ENCODE peak calls at places on chromosomes 7 and 10, in ten cellular contexts. One of them, this sample, is unnamed.
A peak's percentile ranks its signal among the peaks of the same experiment; 100 is the strongest.

GRCh38 chr7:128790297-128791037 is 1.3 kb upstream of the CCDC136 start:
- DNase-seq in fibroblast of lung: no peak
- DNase-seq in lower lobe of right lung: no peak
- DNase-seq in body of pancreas: no peak
- DNase-seq in heart left ventricle: no peak
- DNase-seq in HepG2: no peak
- DNase-seq in CD8-positive, alpha-beta T cell: no peak
- DNase-seq in psoas muscle: no peak
- DNase-seq in esophagus squamous epithelium: no peak
- DNase-seq in heart right ventricle: no peak
- DNase-seq in this sample: no peak

GRCh38 chr7:132575987-132576722 is at the start of gene PLXNA4:
- DNase-seq in heart left ventricle: no peak
- DNase-seq in psoas muscle: no peak
- DNase-seq in esophagus squamous epithelium: no peak
- DNase-seq in CD8-positive, alpha-beta T cell: no peak
- DNase-seq in HepG2: no peak
- DNase-seq in body of pancreas: no peak
- DNase-seq in lower lobe of right lung: no peak
- DNase-seq in heart right ventricle: no peak
- DNase-seq in fibroblast of lung: peak; percentile 26
- DNase-seq in this sample: no peak

GRCh38 chr10:133308431-133309110 is at the start of the genes TUBGCP2 and ZNF511:
- DNase-seq in heart right ventricle: peak; percentile 88
- DNase-seq in fibroblast of lung: peak; percentile 82
- DNase-seq in esophagus squamous epithelium: no peak
- DNase-seq in HepG2: peak; percentile 55
- DNase-seq in psoas muscle: peak; percentile 91
- DNase-seq in body of pancreas: peak; percentile 88
- DNase-seq in CD8-positive, alpha-beta T cell: peak; percentile 86
- DNase-seq in lower lobe of right lung: peak; percentile 90
- DNase-seq in heart left ventricle: peak; percentile 96
- DNase-seq in this sample: peak; percentile 85

GRCh38 chr10:74432841-74433594 is 282.0 kb downstream of the ADK start:
- DNase-seq in psoas muscle: no peak
- DNase-seq in heart right ventricle: no peak
- DNase-seq in fibroblast of lung: peak; percentile 79
- DNase-seq in esophagus squamous epithelium: no peak
- DNase-seq in lower lobe of right lung: no peak
- DNase-seq in CD8-positive, alpha-beta T cell: no peak
- DNase-seq in body of pancreas: no peak
- DNase-seq in heart left ventricle: no peak
- DNase-seq in HepG2: no peak
- DNase-seq in this sample: no peak

GRCh38 chr7:95527033-95527775 is 41.5 kb downstream of the ASB4 start:
- DNase-seq in heart right ventricle: peak; percentile 65
- DNase-seq in HepG2: peak; percentile 58
- DNase-seq in heart left ventricle: no peak
- DNase-seq in fibroblast of lung: peak; percentile 29
- DNase-seq in body of pancreas: peak; percentile 54
- DNase-seq in psoas muscle: no peak
- DNase-seq in CD8-positive, alpha-beta T cell: no peak
- DNase-seq in lower lobe of right lung: no peak
- DNase-seq in esophagus squamous epithelium: no peak
- DNase-seq in this sample: peak; percentile 42

GRCh38 chr7:151990567-151990966 is 34.3 kb downstream of the GALNTL5 start:
- DNase-seq in fibroblast of lung: peak; percentile 39
- DNase-seq in heart left ventricle: no peak
- DNase-seq in esophagus squamous epithelium: no peak
- DNase-seq in CD8-positive, alpha-beta T cell: no peak
- DNase-seq in psoas muscle: no peak
- DNase-seq in lower lobe of right lung: no peak
- DNase-seq in HepG2: no peak
- DNase-seq in body of pancreas: no peak
- DNase-seq in heart right ventricle: no peak
- DNase-seq in this sample: no peak

GRCh38 chr7:116696707-116697106 is 24.7 kb downstream of the MET start:
- DNase-seq in heart left ventricle: no peak
- DNase-seq in HepG2: no peak
- DNase-seq in heart right ventricle: no peak
- DNase-seq in CD8-positive, alpha-beta T cell: no peak
- DNase-seq in psoas muscle: no peak
- DNase-seq in esophagus squamous epithelium: no peak
- DNase-seq in body of pancreas: no peak
- DNase-seq in lower lobe of right lung: no peak
- DNase-seq in fibroblast of lung: no peak
- DNase-seq in this sample: no peak

GRCh38 chr10:14532473-14533251 is 201.9 kb upstream of the FRMD4A start:
- DNase-seq in heart right ventricle: no peak
- DNase-seq in body of pancreas: peak; percentile 83
- DNase-seq in CD8-positive, alpha-beta T cell: no peak
- DNase-seq in heart left ventricle: no peak
- DNase-seq in HepG2: peak; percentile 95
- DNase-seq in esophagus squamous epithelium: no peak
- DNase-seq in psoas muscle: no peak
- DNase-seq in lower lobe of right lung: no peak
- DNase-seq in fibroblast of lung: peak; percentile 51
- DNase-seq in this sample: no peak

GRCh38 chr10:102109166-102110116 is 10.7 kb downstream of the LDB1 start:
- DNase-seq in lower lobe of right lung: no peak
- DNase-seq in CD8-positive, alpha-beta T cell: no peak
- DNase-seq in esophagus squamous epithelium: no peak
- DNase-seq in HepG2: no peak
- DNase-seq in body of pancreas: no peak
- DNase-seq in heart right ventricle: no peak
- DNase-seq in fibroblast of lung: no peak
- DNase-seq in heart left ventricle: no peak
- DNase-seq in psoas muscle: no peak
- DNase-seq in this sample: no peak

GRCh38 chr7:5796076-5796475 is 14.6 kb upstream of the RNF216 start:
- DNase-seq in esophagus squamous epithelium: no peak
- DNase-seq in lower lobe of right lung: no peak
- DNase-seq in CD8-positive, alpha-beta T cell: no peak
- DNase-seq in fibroblast of lung: no peak
- DNase-seq in body of pancreas: no peak
- DNase-seq in HepG2: no peak
- DNase-seq in heart left ventricle: no peak
- DNase-seq in heart right ventricle: no peak
- DNase-seq in psoas muscle: no peak
- DNase-seq in this sample: no peak

GRCh38 chr7:127629268-127629854 is 11.4 kb upstream of the PAX4 start:
- DNase-seq in heart right ventricle: no peak
- DNase-seq in body of pancreas: peak; percentile 78
- DNase-seq in CD8-positive, alpha-beta T cell: peak; percentile 12
- DNase-seq in HepG2: peak; percentile 33
- DNase-seq in heart left ventricle: no peak
- DNase-seq in esophagus squamous epithelium: no peak
- DNase-seq in psoas muscle: no peak
- DNase-seq in lower lobe of right lung: no peak
- DNase-seq in fibroblast of lung: no peak
- DNase-seq in this sample: no peak

GRCh38 chr10:5588080-5588453 is 63.3 kb downstream of the CALML3 start:
- DNase-seq in HepG2: no peak
- DNase-seq in heart left ventricle: no peak
- DNase-seq in body of pancreas: no peak
- DNase-seq in psoas muscle: no peak
- DNase-seq in heart right ventricle: no peak
- DNase-seq in CD8-positive, alpha-beta T cell: no peak
- DNase-seq in lower lobe of right lung: no peak
- DNase-seq in esophagus squamous epithelium: no peak
- DNase-seq in fibroblast of lung: no peak
- DNase-seq in this sample: no peak

GRCh38 chr7:137966636-137967142 is 35.2 kb downstream of the CREB3L2 start:
- DNase-seq in heart left ventricle: no peak
- DNase-seq in psoas muscle: no peak
- DNase-seq in heart right ventricle: no peak
- DNase-seq in body of pancreas: no peak
- DNase-seq in CD8-positive, alpha-beta T cell: no peak
- DNase-seq in fibroblast of lung: no peak
- DNase-seq in lower lobe of right lung: no peak
- DNase-seq in HepG2: no peak
- DNase-seq in esophagus squamous epithelium: no peak
- DNase-seq in this sample: no peak

GRCh38 chr10:88157981-88158465 is 294.6 kb downstream of the PTEN start:
- DNase-seq in heart left ventricle: no peak
- DNase-seq in lower lobe of right lung: no peak
- DNase-seq in fibroblast of lung: peak; percentile 95
- DNase-seq in esophagus squamous epithelium: no peak
- DNase-seq in body of pancreas: no peak
- DNase-seq in HepG2: no peak
- DNase-seq in psoas muscle: no peak
- DNase-seq in heart right ventricle: no peak
- DNase-seq in CD8-positive, alpha-beta T cell: no peak
- DNase-seq in this sample: no peak

GRCh38 chr10:11080564-11080984 is 62.9 kb downstream of the CELF2 start:
- DNase-seq in CD8-positive, alpha-beta T cell: no peak
- DNase-seq in heart left ventricle: no peak
- DNase-seq in HepG2: no peak
- DNase-seq in lower lobe of right lung: no peak
- DNase-seq in fibroblast of lung: no peak
- DNase-seq in heart right ventricle: no peak
- DNase-seq in psoas muscle: no peak
- DNase-seq in body of pancreas: no peak
- DNase-seq in esophagus squamous epithelium: no peak
- DNase-seq in this sample: no peak

GRCh38 chr10:18312385-18313145 is 172.3 kb downstream of the CACNB2 start:
- DNase-seq in fibroblast of lung: peak; percentile 48
- DNase-seq in body of pancreas: no peak
- DNase-seq in CD8-positive, alpha-beta T cell: no peak
- DNase-seq in HepG2: peak; percentile 49
- DNase-seq in heart left ventricle: no peak
- DNase-seq in heart right ventricle: peak; percentile 29
- DNase-seq in psoas muscle: no peak
- DNase-seq in lower lobe of right lung: no peak
- DNase-seq in esophagus squamous epithelium: no peak
- DNase-seq in this sample: no peak

GRCh38 chr10:70977621-70978020 is 89.3 kb upstream of the PCBD1 start:
- DNase-seq in HepG2: no peak
- DNase-seq in body of pancreas: no peak
- DNase-seq in psoas muscle: no peak
- DNase-seq in heart left ventricle: no peak
- DNase-seq in heart right ventricle: no peak
- DNase-seq in fibroblast of lung: no peak
- DNase-seq in lower lobe of right lung: no peak
- DNase-seq in CD8-positive, alpha-beta T cell: no peak
- DNase-seq in esophagus squamous epithelium: no peak
- DNase-seq in this sample: no peak

GRCh38 chr7:127478040-127478386 is 85.5 kb upstream of the ZNF800 start:
- DNase-seq in lower lobe of right lung: no peak
- DNase-seq in heart left ventricle: no peak
- DNase-seq in heart right ventricle: no peak
- DNase-seq in fibroblast of lung: no peak
- DNase-seq in body of pancreas: no peak
- DNase-seq in esophagus squamous epithelium: no peak
- DNase-seq in HepG2: no peak
- DNase-seq in CD8-positive, alpha-beta T cell: no peak
- DNase-seq in psoas muscle: no peak
- DNase-seq in this sample: no peak

GRCh38 chr7:81882086-81882485 is 112.2 kb upstream of the HGF start:
- DNase-seq in psoas muscle: no peak
- DNase-seq in CD8-positive, alpha-beta T cell: no peak
- DNase-seq in HepG2: no peak
- DNase-seq in esophagus squamous epithelium: no peak
- DNase-seq in fibroblast of lung: peak; percentile 50
- DNase-seq in body of pancreas: no peak
- DNase-seq in heart right ventricle: no peak
- DNase-seq in lower lobe of right lung: no peak
- DNase-seq in heart left ventricle: no peak
- DNase-seq in this sample: no peak

GRCh38 chr10:33237736-33238624 is 96.5 kb downstream of the NRP1 start:
- DNase-seq in esophagus squamous epithelium: no peak
- DNase-seq in lower lobe of right lung: no peak
- DNase-seq in psoas muscle: no peak
- DNase-seq in heart right ventricle: no peak
- DNase-seq in CD8-positive, alpha-beta T cell: no peak
- DNase-seq in body of pancreas: no peak
- DNase-seq in heart left ventricle: no peak
- DNase-seq in fibroblast of lung: peak; percentile 100
- DNase-seq in HepG2: peak; percentile 75
- DNase-seq in this sample: peak; percentile 56
- H3K27ac ChIP-seq in esophagus squamous epithelium: no peak overlapping the region
- H3K27ac ChIP-seq in lower lobe of right lung: no peak overlapping the region
- H3K27ac ChIP-seq in psoas muscle: peak overlapping the region; percentile 8
- H3K27ac ChIP-seq in heart right ventricle: no peak overlapping the region
- H3K27ac ChIP-seq in CD8-positive, alpha-beta T cell: no peak overlapping the region
- H3K27ac ChIP-seq in body of pancreas: no peak overlapping the region
- H3K27ac ChIP-seq in heart left ventricle: no peak overlapping the region
- H3K27ac ChIP-seq in fibroblast of lung: peak overlapping the region; percentile 71
- H3K27ac ChIP-seq in HepG2: no peak overlapping the region
- H3K27ac ChIP-seq in this sample: peak overlapping the region; percentile 40

GRCh38 chr7:157362729-157363128 is 25.9 kb downstream of the DNAJB6 start:
- DNase-seq in psoas muscle: no peak
- DNase-seq in lower lobe of right lung: no peak
- DNase-seq in HepG2: no peak
- DNase-seq in body of pancreas: no peak
- DNase-seq in heart left ventricle: no peak
- DNase-seq in CD8-positive, alpha-beta T cell: no peak
- DNase-seq in esophagus squamous epithelium: no peak
- DNase-seq in heart right ventricle: no peak
- DNase-seq in fibroblast of lung: no peak
- DNase-seq in this sample: no peak
- H3K36me3 ChIP-seq in psoas muscle: peaks cover 88% of the 10 kb centered on the region
- H3K36me3 ChIP-seq in lower lobe of right lung: peaks cover 94% of the 10 kb centered on the region
- H3K36me3 ChIP-seq in HepG2: peaks cover 26% of the 10 kb centered on the region
- H3K36me3 ChIP-seq in body of pancreas: peaks cover 22% of the 10 kb centered on the region
- H3K36me3 ChIP-seq in heart left ventricle: peaks cover 93% of the 10 kb centered on the region
- H3K36me3 ChIP-seq in CD8-positive, alpha-beta T cell: peaks cover 71% of the 10 kb centered on the region
- H3K36me3 ChIP-seq in esophagus squamous epithelium: peaks cover 96% of the 10 kb centered on the region
- H3K36me3 ChIP-seq in heart right ventricle: peaks cover 94% of the 10 kb centered on the region
- H3K36me3 ChIP-seq in fibroblast of lung: peaks cover 19% of the 10 kb centered on the region
- H3K36me3 ChIP-seq in this sample: peaks cover 10% of the 10 kb centered on the region

GRCh38 chr10:27225642-27226257 is 14.8 kb downstream of the ACBD5 start:
- DNase-seq in heart left ventricle: no peak
- DNase-seq in heart right ventricle: no peak
- DNase-seq in lower lobe of right lung: no peak
- DNase-seq in esophagus squamous epithelium: no peak
- DNase-seq in CD8-positive, alpha-beta T cell: no peak
- DNase-seq in psoas muscle: no peak
- DNase-seq in body of pancreas: no peak
- DNase-seq in fibroblast of lung: no peak
- DNase-seq in HepG2: no peak
- DNase-seq in this sample: no peak
- H3K27ac ChIP-seq in heart left ventricle: no peak overlapping the region
- H3K27ac ChIP-seq in heart right ventricle: no peak overlapping the region
- H3K27ac ChIP-seq in lower lobe of right lung: no peak overlapping the region
- H3K27ac ChIP-seq in esophagus squamous epithelium: no peak overlapping the region
- H3K27ac ChIP-seq in CD8-positive, alpha-beta T cell: no peak overlapping the region
- H3K27ac ChIP-seq in psoas muscle: no peak overlapping the region
- H3K27ac ChIP-seq in body of pancreas: no peak overlapping the region
- H3K27ac ChIP-seq in fibroblast of lung: no peak overlapping the region
- H3K27ac ChIP-seq in HepG2: no peak overlapping the region
- H3K27ac ChIP-seq in this sample: no peak overlapping the region

DNA sequence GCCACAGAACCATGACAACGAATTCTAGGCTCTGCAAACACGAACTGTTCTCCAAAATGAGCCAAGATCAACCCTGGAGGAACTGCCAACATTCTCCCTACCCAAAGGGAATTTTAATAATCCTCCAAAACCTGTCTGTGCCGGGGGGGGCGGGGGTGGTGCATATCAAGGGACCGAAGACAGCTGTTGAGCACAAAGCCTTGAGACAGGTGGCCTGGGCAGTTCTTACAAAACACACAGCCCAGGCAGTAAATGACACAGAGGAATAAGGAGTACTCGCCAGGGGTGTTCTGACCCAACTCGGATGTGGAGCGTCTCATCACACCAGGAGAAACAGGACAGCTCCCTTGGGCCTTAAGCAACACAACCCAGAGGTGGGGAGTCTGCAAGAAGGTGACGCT is 35.6 kb downstream of the PLAC9 start:
- DNase-seq in body of pancreas: no peak
- DNase-seq in heart left ventricle: no peak
- DNase-seq in esophagus squamous epithelium: no peak
- DNase-seq in lower lobe of right lung: no peak
- DNase-seq in psoas muscle: peak; percentile 56
- DNase-seq in heart right ventricle: no peak
- DNase-seq in fibroblast of lung: no peak
- DNase-seq in CD8-positive, alpha-beta T cell: no peak
- DNase-seq in HepG2: no peak
- DNase-seq in this sample: peak; percentile 47
- H3K36me3 ChIP-seq in body of pancreas: peaks cover 13% of the 10 kb centered on the region
- H3K36me3 ChIP-seq in heart left ventricle: peaks cover 82% of the 10 kb centered on the region
- H3K36me3 ChIP-seq in esophagus squamous epithelium: peaks cover 99% of the 10 kb centered on the region
- H3K36me3 ChIP-seq in lower lobe of right lung: peaks cover 98% of the 10 kb centered on the region
- H3K36me3 ChIP-seq in psoas muscle: peaks cover 79% of the 10 kb centered on the region
- H3K36me3 ChIP-seq in heart right ventricle: peaks cover 89% of the 10 kb centered on the region
- H3K36me3 ChIP-seq in fibroblast of lung: peaks cover 51% of the 10 kb centered on the region
- H3K36me3 ChIP-seq in CD8-positive, alpha-beta T cell: peaks cover 71% of the 10 kb centered on the region
- H3K36me3 ChIP-seq in HepG2: peaks cover 8% of the 10 kb centered on the region
- H3K36me3 ChIP-seq in this sample: no peaks in the 10 kb centered on the region